ENCODE peak calls at places on chromosome 1, in eight cellular contexts. L, X, Z, E, S, K, J and P are unnamed samples.

GRCh38 chr1:11943619-11944018 is 9.1 kb downstream of the PLOD1 start:
- DNase-seq in E (no peak), K (no peak), J (no peak), S (no peak), Z (no peak), L (no peak), X (no peak), P (no peak)

GRCh38 chr1:30613188-30613587 is 110.2 kb downstream of the MATN1 start:
- DNase-seq in X (no peak), J (no peak), S (no peak), E (no peak), K (no peak), L (no peak), Z (no peak), P (no peak)

GRCh38 chr1:115726161-115726560 is 42.4 kb downstream of the CASQ2 start:
- DNase-seq in E (no peak), L (no peak), X (no peak), J (no peak), Z (no peak), K (no peak), S (no peak), P (no peak)

GRCh38 chr1:200530551-200531261 is 89.8 kb downstream of the KIF14 start:
- DNase-seq in L (no peak), Z (no peak), J (no peak), S (peak), K (no peak), E (no peak), X (no peak), P (no peak)

GRCh38 chr1:158022554-158023278 is 29.3 kb downstream of the KIRREL1 start:
- DNase-seq in E (no peak), S (no peak), J (no peak), Z (no peak), K (no peak), L (no peak), X (no peak), P (peak)

GRCh38 chr1:32239335-32239734 is 7.7 kb upstream of the FAM167B start:
- DNase-seq in Z (no peak), K (no peak), S (no peak), L (no peak), E (no peak), X (no peak), J (no peak), P (no peak)

GRCh38 chr1:238647877-238648276 is 738.5 kb upstream of the CHRM3 start:
- DNase-seq in L (no peak), Z (no peak), J (peak), E (no peak), K (peak), X (no peak), S (no peak), P (no peak)

GRCh38 chr1:49339043-49339442 is 562.4 kb upstream of the BEND5 start:
- DNase-seq in L (no peak), J (no peak), X (no peak), Z (no peak), K (no peak), E (no peak), S (no peak), P (no peak)

GRCh38 chr1:174367892-174368291 is 79.9 kb upstream of the GPR52 start:
- DNase-seq in Z (no peak), J (no peak), L (peak), S (no peak), E (no peak), X (no peak), K (no peak), P (no peak)

GRCh38 chr1:3470650-3471355 is 16.3 kb downstream of the ARHGEF16 start:
- DNase-seq in K (no peak), L (no peak), E (no peak), X (no peak), J (no peak), Z (no peak), S (no peak), P (no peak)

GRCh38 chr1:203968728-203969127 is 104.2 kb upstream of the SOX13 start:
- DNase-seq in X (no peak), J (no peak), K (peak), L (peak), Z (no peak), S (no peak), E (no peak), P (no peak)

GRCh38 chr1:38915352-38915948 is 26.2 kb downstream of the RHBDL2 start:
- DNase-seq in J (no peak), E (no peak), Z (no peak), S (no peak), X (no peak), K (no peak), L (no peak), P (no peak)

GRCh38 chr1:116356673-116357072 is 16.4 kb upstream of the ATP1A1 start:
- DNase-seq in J (no peak), Z (no peak), L (no peak), S (no peak), K (peak), X (no peak), E (no peak), P (no peak)